ENCODE peak calls at places on chromosomes 4 and X, in six cellular contexts. B, X, O, K, F and M are unnamed samples.

GRCh38 chrX:40012800-40013682 is 84.7 kb downstream of the BCOR start:
- DNase-seq in B (no peak), X (peak; percentile 55), O (peak; percentile 44), K (no peak), F (no peak), M (peak; percentile 60)

GRCh38 chr4:150342945-150343344 is 239.0 kb upstream of the MAB21L2 start:
- DNase-seq in B (no peak), X (no peak), O (no peak), K (no peak), F (no peak), M (no peak)

GRCh38 chrX:66684196-66684595 is 45.3 kb upstream of the EDA2R start:
- DNase-seq in B (no peak), X (no peak), O (no peak), K (no peak), F (no peak), M (no peak)

GRCh38 chr4:123631699-123632098 is 235.1 kb downstream of the SPRY1 start:
- DNase-seq in B (no peak), X (peak; percentile 21), O (no peak), K (no peak), F (no peak), M (no peak)

GRCh38 chrX:43745938-43746721 is 90.0 kb downstream of the MAOA start:
- DNase-seq in B (no peak), X (no peak), O (no peak), K (no peak), F (no peak), M (no peak)

GRCh38 chr4:183834252-183834651 is 70.9 kb upstream of the STOX2 start:
- DNase-seq in B (no peak), X (no peak), O (no peak), K (peak; percentile 80), F (no peak), M (no peak)

GRCh38 chrX:39492495-39493162 is 605.1 kb downstream of the BCOR start:
- DNase-seq in B (no peak), X (no peak), O (peak; percentile 26), K (no peak), F (no peak), M (no peak)

GRCh38 chr4:83113429-83113786 is 1.1 kb downstream of the PLAC8 start:
- DNase-seq in B (no peak), X (no peak), O (no peak), K (no peak), F (no peak), M (peak; percentile 35)

GRCh38 chrX:104310084-104310483 is 55.4 kb upstream of the ESX1 start:
- DNase-seq in B (no peak), X (peak; percentile 41), O (no peak), K (no peak), F (no peak), M (no peak)

GRCh38 chrX:85506871-85507270 is 127.4 kb upstream of the POF1B start:
- DNase-seq in B (no peak), X (no peak), O (no peak), K (no peak), F (no peak), M (no peak)

GRCh38 chr4:14111730-14112171 is 484.2 kb upstream of the BOD1L1 start:
- DNase-seq in B (no peak), X (no peak), O (no peak), K (no peak), F (no peak), M (no peak)

GRCh38 chr4:37988670-37989069 is 28.5 kb downstream of the PTTG2 start:
- DNase-seq in B (no peak), X (no peak), O (no peak), K (no peak), F (no peak), M (no peak)

GRCh38 chrX:2848806-2849420 is 20.2 kb downstream of the GYG2 start:
- DNase-seq in B (no peak), X (no peak), O (no peak), K (no peak), F (no peak), M (no peak)

GRCh38 chr4:52107336-52107735 is 56.2 kb downstream of the SPATA18 start:
- DNase-seq in B (no peak), X (no peak), O (no peak), K (no peak), F (no peak), M (no peak)

GRCh38 chr4:139816856-139817255 is 151.2 kb downstream of the MGST2 start:
- DNase-seq in B (no peak), X (no peak), O (no peak), K (no peak), F (no peak), M (no peak)

GRCh38 chr4:771464-771863 is 54.5 kb downstream of the CPLX1 start:
- DNase-seq in B (no peak), X (no peak), O (no peak), K (no peak), F (no peak), M (no peak)

GRCh38 chr4:150875367-150875766 is 139.7 kb downstream of the LRBA start:
- DNase-seq in B (no peak), X (no peak), O (no peak), K (no peak), F (no peak), M (no peak)

GRCh38 chr4:40308528-40309122 is 26.5 kb upstream of the CHRNA9 start:
- DNase-seq in B (no peak), X (no peak), O (no peak), K (no peak), F (no peak), M (no peak)

GRCh38 chr4:136599890-136600289 is 932.4 kb downstream of the PCDH18 start:
- DNase-seq in B (no peak), X (no peak), O (no peak), K (no peak), F (no peak), M (no peak)

GRCh38 chr4:24978291-24979072 is 52.3 kb downstream of the LGI2 start:
- DNase-seq in B (no peak), X (no peak), O (no peak), K (no peak), F (no peak), M (no peak)

GRCh38 chr4:26060286-26060685 is 146.3 kb downstream of the SMIM20 start:
- DNase-seq in B (no peak), X (no peak), O (no peak), K (no peak), F (no peak), M (no peak)

GRCh38 chr4:92988301-92988700 is 684.5 kb downstream of the GRID2 start:
- DNase-seq in B (no peak), X (no peak), O (no peak), K (no peak), F (no peak), M (no peak)